ENCODE peak calls at places on chromosomes 11 and 22, in five cellular contexts. W is K562, O is IMR-90, C is A549, G is GM12878. T is an unnamed sample.

GRCh38 chr11:111310088-111310487 is 11.7 kb downstream of the POU2AF3 start:
- DNase-seq in G (no peak), C (no peak), O (no peak), W (no peak), T (no peak)

GRCh38 chr11:86740628-86741488 is 59.5 kb upstream of the PRSS23 start:
- DNase-seq in G (no peak), W (peak; percentile 27), O (peak; percentile 98), C (peak; percentile 77), T (no peak)

GRCh38 chr22:50104149-50104548 is 14.3 kb downstream of the MOV10L1 start:
- DNase-seq in C (no peak), O (no peak), G (no peak), W (no peak), T (no peak)

GRCh38 chr22:35756722-35757121 is 39.0 kb downstream of the APOL5 start:
- DNase-seq in W (peak; percentile 15), G (no peak), C (no peak), O (no peak), T (no peak)

GRCh38 chr11:57798905-57799559 is 37.4 kb downstream of the CTNND1 start:
- DNase-seq in G (no peak), O (peak; percentile 52), W (peak; percentile 52), C (no peak), T (no peak)

GRCh38 chr11:444397-445144 is 2.8 kb upstream of the ANO9 start:
- DNase-seq in O (peak; percentile 22), W (peak; percentile 68), C (no peak), G (no peak), T (no peak)

GRCh38 chr22:20315337-20316216 is 4.3 kb downstream of the DGCR6L start:
- DNase-seq in O (no peak), G (no peak), W (no peak), C (no peak), T (no peak)

GRCh38 chr22:42680648-42681047 is 31.5 kb upstream of the CYB5R3 start:
- DNase-seq in O (peak; percentile 98), C (peak; percentile 64), W (no peak), G (no peak), T (no peak)

GRCh38 chr22:38066381-38067027 is 9.3 kb downstream of the PICK1 start:
- DNase-seq in G (no peak), W (no peak), O (no peak), C (no peak), T (no peak)

GRCh38 chr22:49855491-49855911 is 1.9 kb downstream of the ZBED4 start:
- DNase-seq in G (no peak), O (peak; percentile 33), W (no peak), C (no peak), T (no peak)

GRCh38 chr11:15189189-15189588 is 74.5 kb downstream of the INSC start:
- DNase-seq in W (no peak), C (no peak), O (no peak), G (no peak), T (no peak)

GRCh38 chr11:100730266-100730665 is 43.2 kb downstream of the ARHGAP42 start:
- DNase-seq in O (peak; percentile 15), C (no peak), W (no peak), G (no peak), T (no peak)

GRCh38 chr22:36736701-36737320 is 33.3 kb upstream of the CACNG2 start:
- DNase-seq in G (no peak), O (no peak), C (no peak), W (no peak), T (no peak)

GRCh38 chr11:67302571-67303131 is 679 bp upstream of the SSH3 start:
- DNase-seq in O (peak; percentile 10), W (no peak), G (no peak), C (no peak), T (no peak)

GRCh38 chr11:128482512-128483191 is 104.7 kb downstream of the ETS1 start:
- DNase-seq in O (peak; percentile 46), G (no peak), C (no peak), W (no peak), T (no peak)

GRCh38 chr22:28903719-28904118 is 20.3 kb downstream of the ZNRF3 start:
- DNase-seq in W (no peak), O (no peak), C (no peak), G (no peak), T (no peak)

GRCh38 chr11:1825039-1825740 is 9.6 kb upstream of the SYT8 start:
- DNase-seq in W (peak; percentile 91), G (no peak), O (no peak), C (peak; percentile 85), T (no peak)

GRCh38 chr11:118605116-118605867 is 2.1 kb upstream of the PHLDB1 start:
- DNase-seq in O (peak; percentile 94), W (peak; percentile 55), C (no peak), G (no peak), T (peak; percentile 78)

GRCh38 chr11:44579172-44579804 is 13.8 kb downstream of the CD82 start:
- DNase-seq in G (no peak), O (no peak), W (no peak), C (no peak), T (no peak)

GRCh38 chr11:121932646-121933185 is 183.3 kb downstream of the BLID start:
- DNase-seq in O (no peak), C (no peak), W (no peak), G (no peak), T (no peak)

GRCh38 chr11:10414659-10415058 is 40.4 kb upstream of the AMPD3 start:
- DNase-seq in C (no peak), O (peak; percentile 21), G (no peak), W (no peak), T (no peak)

GRCh38 chr11:128933481-128934178 is 9.0 kb downstream of the TP53AIP1 start:
- DNase-seq in O (no peak), C (no peak), W (no peak), G (no peak), T (no peak)

GRCh38 chr22:24521791-24522245 is 26.7 kb downstream of the UPB1 start:
- DNase-seq in O (peak; percentile 60), C (peak; percentile 74), G (no peak), W (no peak), T (peak; percentile 72)

GRCh38 chr22:35334010-35334409 is 34.3 kb downstream of the TOM1 start:
- DNase-seq in G (no peak), O (no peak), C (no peak), W (no peak), T (no peak)

GRCh38 chr11:134756811-134757540 is 344.9 kb upstream of the B3GAT1 start:
- DNase-seq in W (no peak), G (no peak), C (no peak), O (no peak), T (no peak)

GRCh38 chr11:63179446-63180068 is 35.5 kb upstream of the SLC22A24 start:
- DNase-seq in G (no peak), C (no peak), O (no peak), W (no peak), T (no peak)
- TF ChIP-seq RCOR1 in G (no peak), C (no peak), O (no peak), W (no peak), T (no peak)

GRCh38 chr22:23217171-23218052 is 37.1 kb downstream of the BCR start:
- DNase-seq in O (no peak), G (no peak), W (peak; percentile 65), C (no peak), T (no peak)

GRCh38 chr22:23216331-23217170 is 36.2 kb downstream of the BCR start:
- DNase-seq in G (no peak), O (no peak), C (no peak), W (peak; percentile 66), T (no peak)

GRCh38 chr22:23213581-23214341 is 33.5 kb downstream of the BCR start:
- DNase-seq in O (no peak), G (no peak), W (peak; percentile 55), C (no peak), T (no peak)

GRCh38 chr22:23214398-23214797 is 34.1 kb downstream of the BCR start:
- DNase-seq in C (no peak), W (peak; percentile 66), O (no peak), G (no peak), T (no peak)

DNA sequence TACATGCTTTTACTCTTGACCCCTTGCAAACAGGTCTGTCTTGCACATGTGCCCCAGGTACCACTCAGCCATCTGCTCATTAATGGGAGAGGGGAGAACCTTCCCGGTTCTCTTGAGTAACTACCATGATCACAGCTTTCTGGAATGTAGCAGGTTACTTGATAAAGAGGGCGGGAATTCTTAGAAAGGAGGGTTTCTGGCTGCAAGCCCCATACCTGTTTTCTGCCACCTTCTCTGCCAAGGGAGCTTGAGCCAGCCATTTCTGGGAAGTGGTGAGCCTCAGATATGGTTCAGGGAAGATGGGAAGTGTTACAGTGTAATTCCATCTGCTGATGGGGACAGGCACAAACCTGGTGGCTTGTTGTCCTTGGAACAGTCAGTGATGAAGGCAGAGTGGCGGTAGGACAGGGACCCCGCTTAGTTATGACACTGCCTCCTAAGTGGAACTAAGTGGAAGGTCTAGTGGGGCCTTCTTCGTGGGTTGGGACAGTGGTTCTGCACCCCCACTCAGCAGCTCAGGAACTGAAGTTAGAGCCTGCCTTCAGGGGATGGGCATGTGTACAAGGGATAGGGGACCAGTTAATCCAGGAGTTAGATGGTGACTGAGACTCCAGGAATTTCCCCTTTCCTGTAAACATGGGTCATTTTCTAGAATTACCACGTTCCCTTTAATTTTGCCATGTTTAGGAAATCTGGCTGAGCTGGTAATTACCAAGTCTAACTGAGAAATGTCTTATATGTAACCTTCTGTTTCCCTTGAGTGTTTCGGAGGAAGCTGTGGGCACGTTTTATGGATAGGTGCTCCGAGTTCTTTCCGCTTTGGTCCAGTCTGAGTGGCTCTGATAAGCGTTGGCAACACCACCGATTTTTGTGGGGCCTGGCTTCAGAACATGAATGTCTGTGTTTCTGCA is 35.2 kb downstream of the BCR start:
- DNase-seq in O (peak; percentile 64), G (no peak), C (no peak), W (peak; percentile 63), T (no peak)
- TF ChIP-seq RCOR1 in O (no peak), G (no peak), C (no peak), W (no peak), T (no peak)

GRCh38 chr11:69280994-69281393 is 13.0 kb upstream of the MYEOV start:
- DNase-seq in G (no peak), C (peak; percentile 64), O (peak; percentile 64), W (no peak), T (no peak)
- TF ChIP-seq RCOR1 in G (no peak), C (no peak), O (no peak), W (no peak), T (no peak)

GRCh38 chr11:68996376-68997123 is 15.8 kb upstream of the MRGPRD start:
- DNase-seq in O (no peak), G (no peak), C (no peak), W (no peak), T (no peak)

GRCh38 chr11:68997995-68998348 is 15.1 kb downstream of the MRGPRF start:
- DNase-seq in O (no peak), W (no peak), C (no peak), G (no peak), T (no peak)

GRCh38 chr11:68999093-68999747 is 13.8 kb downstream of the MRGPRF start:
- DNase-seq in O (no peak), W (no peak), G (no peak), C (no peak), T (no peak)

GRCh38 chr11:68997124-68997994 is 15.7 kb downstream of the MRGPRF start:
- DNase-seq in G (no peak), O (no peak), C (no peak), W (no peak), T (peak; percentile 19)

DNA sequence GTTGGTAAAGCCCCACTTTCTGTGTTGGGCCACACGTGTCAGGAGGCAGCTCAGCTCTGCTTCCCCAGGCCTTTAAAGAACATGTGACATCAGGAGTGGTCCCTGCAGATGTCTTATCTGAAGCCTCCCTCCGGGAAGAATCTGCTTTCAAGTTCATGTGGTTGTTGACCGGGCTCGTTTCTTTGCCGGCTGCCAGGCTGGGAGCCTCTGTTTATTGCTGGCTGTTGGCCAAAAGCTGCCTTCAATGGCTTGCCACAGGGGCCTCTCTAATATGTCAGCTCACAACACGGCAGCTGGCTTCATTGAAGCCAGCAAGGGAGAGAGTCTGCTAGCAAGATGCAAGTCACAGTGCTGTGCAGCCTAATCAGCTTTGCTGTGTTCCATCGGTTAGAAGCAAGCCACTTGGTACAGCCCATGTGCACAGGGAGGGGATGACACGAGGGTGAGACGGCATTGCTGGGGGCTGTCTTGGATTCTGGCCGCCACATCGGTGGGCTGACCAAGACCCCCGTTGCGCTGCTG is 14.6 kb downstream of the MRGPRF start:
- DNase-seq in G (no peak), W (no peak), O (peak; percentile 12), C (no peak), T (peak; percentile 89)
- TF ChIP-seq RCOR1 in G (no peak), W (no peak), O (no peak), C (no peak), T (peak; percentile 76)